ENCODE peak calls at places on chromosomes 12 and 14, in four cellular contexts. R is IMR-90, B is H9, Z is H1. T is an unnamed sample.

GRCh38 chr12:113428482-113428881 is 6.3 kb downstream of the SDSL start:
- DNase-seq in B (no peak), R (no peak), Z (no peak), T (no peak)

GRCh38 chr12:52445876-52446275 is 6.1 kb downstream of the KRT6B start:
- DNase-seq in B (no peak), R (no peak), Z (no peak), T (no peak)

GRCh38 chr12:63882844-63883243 is 38.3 kb downstream of the SRGAP1 start:
- DNase-seq in B (peak), Z (no peak), R (peak), T (peak)

GRCh38 chr14:99497341-99497740 is 16.1 kb downstream of the CCNK start:
- DNase-seq in B (no peak), Z (no peak), R (no peak), T (no peak)

GRCh38 chr12:28172434-28173030 is 17.7 kb upstream of the CCDC91 start:
- DNase-seq in B (peak), Z (no peak), R (peak), T (peak)

GRCh38 chr12:14514946-14515345 is 52.7 kb downstream of the PLBD1 start:
- DNase-seq in Z (no peak), R (no peak), B (no peak), T (no peak)

GRCh38 chr14:39875028-39875427 is 442.8 kb upstream of the FBXO33 start:
- DNase-seq in B (no peak), Z (no peak), R (no peak), T (no peak)

GRCh38 chr12:53939141-53940108 is 794 bp downstream of the HOXC13 start:
- DNase-seq in B (peak), Z (no peak), R (no peak), T (peak)

GRCh38 chr12:2737656-2738241 is 57.0 kb upstream of the FKBP4 start:
- DNase-seq in R (no peak), B (no peak), Z (no peak), T (no peak)

GRCh38 chr12:65911321-65911720 is 87.0 kb downstream of the HMGA2 start:
- DNase-seq in R (peak), Z (no peak), B (no peak), T (no peak)

GRCh38 chr12:124294686-124295315 is at the start of gene RFLNA:
- DNase-seq in B (peak), Z (no peak), R (no peak), T (peak)

GRCh38 chr14:55121146-55121545 is 7.9 kb upstream of the LGALS3 start:
- DNase-seq in R (no peak), Z (no peak), B (no peak), T (no peak)

GRCh38 chr12:130253866-130254265 is 83.8 kb upstream of the PIWIL1 start:
- DNase-seq in Z (no peak), B (no peak), R (no peak), T (no peak)

GRCh38 chr14:104604461-104605449 is at the start of gene TMEM179:
- DNase-seq in Z (peak), B (peak), R (peak), T (peak)

GRCh38 chr12:1527789-1528188 is 66.6 kb downstream of the FBXL14 start:
- DNase-seq in B (no peak), R (peak), Z (no peak), T (no peak)

GRCh38 chr14:92789457-92790089 is 4.5 kb upstream of the GOLGA5 start:
- DNase-seq in R (peak), B (no peak), Z (no peak), T (peak)

GRCh38 chr14:99270491-99271287 is 1.3 kb downstream of the BCL11B start:
- DNase-seq in B (peak), R (no peak), Z (no peak), T (peak)

GRCh38 chr14:68758301-68758700 is 34.6 kb downstream of the ZFP36L1 start:
- DNase-seq in Z (no peak), R (no peak), B (no peak), T (no peak)
- H2BK15ac ChIP-seq in Z (no peak), R (no peak), B (no peak), T (no peak)

GRCh38 chr12:56477521-56478225 is 9.3 kb downstream of the SPRYD4 start:
- DNase-seq in R (no peak), B (no peak), Z (no peak), T (no peak)
- H3K27ac ChIP-seq in R (no peak), B (no peak), Z (no peak), T (no peak)

GRCh38 chr12:49956663-49957569 is 4.8 kb upstream of the AQP5 start:
- DNase-seq in B (no peak), Z (no peak), R (no peak), T (no peak)

GRCh38 chr12:49953961-49954835 is 3.7 kb downstream of the AQP2 start:
- DNase-seq in R (no peak), B (no peak), Z (no peak), T (no peak)

GRCh38 chr12:49957570-49957967 is 4.1 kb upstream of the AQP5 start:
- DNase-seq in Z (no peak), B (no peak), R (no peak), T (no peak)

GRCh38 chr12:49954863-49955830 is 4.6 kb downstream of the AQP2 start:
- DNase-seq in Z (no peak), R (no peak), B (peak), T (peak)

DNA sequence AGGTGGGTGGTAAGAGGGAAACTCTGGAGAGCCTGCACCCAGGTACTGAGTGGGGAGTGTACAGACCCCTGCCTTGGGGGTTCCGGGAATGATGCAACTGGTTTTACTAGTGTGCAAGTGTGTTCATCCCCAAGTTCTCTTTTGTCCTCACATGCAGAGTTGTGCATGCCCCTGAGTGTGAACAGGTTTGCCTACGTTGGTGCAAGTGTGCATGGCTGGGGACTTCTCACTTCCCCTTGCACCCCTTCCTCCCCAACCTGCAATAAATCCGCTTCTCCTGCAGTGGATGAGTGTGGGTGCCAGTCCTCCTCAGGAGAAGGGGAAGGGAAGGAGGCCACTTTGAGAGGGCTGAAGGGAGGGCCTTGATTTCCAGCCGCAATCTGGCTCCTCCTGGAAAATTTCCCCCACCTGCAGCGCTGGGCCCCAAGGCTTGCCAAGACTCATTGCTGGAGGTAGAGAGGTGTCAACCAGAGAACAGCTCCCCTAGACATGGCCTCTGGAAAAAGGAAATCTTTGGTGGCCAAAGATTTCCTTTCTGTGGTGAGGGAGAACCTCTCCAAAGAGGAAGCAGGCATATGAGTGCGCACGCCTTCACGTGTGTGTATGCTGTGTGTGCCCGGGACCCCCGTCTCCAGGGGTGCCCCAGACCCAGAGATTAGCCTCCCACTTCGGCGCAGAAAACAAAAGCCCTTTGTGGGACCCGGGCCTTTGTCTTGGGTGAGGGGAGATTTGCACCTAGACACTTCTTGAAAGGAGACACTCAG is 5.5 kb downstream of the AQP2 start:
- DNase-seq in R (no peak), B (no peak), Z (no peak), T (no peak)
- H4K5ac ChIP-seq in R (no peak), B (no peak), Z (no peak), T (no peak)

DNA sequence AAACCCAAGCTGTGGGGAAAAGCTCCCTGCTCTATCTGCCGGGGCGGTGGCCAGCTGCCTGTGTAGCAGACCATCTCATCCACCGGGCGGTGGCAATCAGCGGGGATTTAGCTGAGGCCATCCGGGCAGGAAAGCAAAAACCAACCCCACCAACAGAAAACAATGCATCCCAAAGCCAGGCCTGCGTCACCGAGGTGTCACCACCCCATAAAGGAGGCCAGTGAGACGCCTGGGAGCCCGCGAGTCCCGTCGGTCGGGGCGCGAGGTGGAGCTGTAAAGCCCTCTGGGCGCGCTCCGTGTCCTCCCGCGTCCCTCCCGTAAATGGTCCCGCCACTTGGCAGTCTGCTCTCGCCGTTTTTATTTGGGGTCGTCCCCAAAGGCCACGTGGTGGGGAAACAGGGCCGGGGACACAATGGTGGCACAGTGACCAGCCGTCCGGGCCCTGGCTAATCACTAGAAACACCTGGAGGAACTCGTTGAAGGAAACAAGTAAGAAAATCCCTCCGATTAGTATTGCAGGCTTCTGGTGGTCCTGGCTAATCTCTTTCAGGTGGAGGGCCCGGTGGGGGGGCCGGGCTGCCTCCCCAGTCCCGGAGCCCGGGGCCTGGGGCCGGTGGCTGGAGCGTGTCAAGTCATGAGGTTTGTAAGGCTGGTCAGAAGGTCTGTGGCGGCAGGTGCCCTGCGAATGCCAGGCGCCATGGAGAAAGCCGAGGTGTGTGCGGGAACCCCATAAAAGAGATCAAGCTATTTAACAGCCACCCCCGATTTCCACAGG is 94.7 kb upstream of the GSC start:
- DNase-seq in Z (no peak), B (peak), R (no peak), T (peak)
- H2BK15ac ChIP-seq in Z (no peak), B (no peak), R (no peak), T (no peak)

GRCh38 chr12:104372048-104372720 is 68.6 kb downstream of the EID3 start:
- DNase-seq in R (no peak), Z (no peak), B (no peak), T (no peak)
- H3K27ac ChIP-seq in R (no peak), Z (no peak), B (peak), T (no peak)

GRCh38 chr14:89243286-89243685 is 173.7 kb downstream of the FOXN3 start:
- DNase-seq in B (no peak), R (no peak), Z (no peak), T (no peak)

GRCh38 chr14:89241934-89242670 is 174.9 kb downstream of the FOXN3 start:
- DNase-seq in B (no peak), Z (no peak), R (no peak), T (no peak)

GRCh38 chr14:89241265-89241664 is 175.8 kb downstream of the FOXN3 start:
- DNase-seq in R (no peak), B (no peak), Z (no peak), T (no peak)

GRCh38 chr14:89243765-89244164 is 173.3 kb downstream of the FOXN3 start:
- DNase-seq in B (no peak), Z (no peak), R (no peak), T (no peak)

GRCh38 chr14:89242871-89243270 is 174.2 kb downstream of the FOXN3 start:
- DNase-seq in Z (no peak), B (no peak), R (no peak), T (peak)
- H4K5ac ChIP-seq in Z (no peak), B (no peak), R (no peak), T (no peak)

GRCh38 chr12:68614772-68615171 is 4.1 kb downstream of the RAP1B start:
- DNase-seq in B (no peak), R (no peak), Z (no peak), T (no peak)

GRCh38 chr12:68612675-68613074 is 2.0 kb downstream of the RAP1B start:
- DNase-seq in B (no peak), R (no peak), Z (no peak), T (no peak)

GRCh38 chr12:68614105-68614679 is 3.5 kb downstream of the RAP1B start:
- DNase-seq in B (no peak), Z (no peak), R (no peak), T (no peak)

GRCh38 chr12:68612245-68612644 is 1.5 kb downstream of the RAP1B start:
- DNase-seq in Z (no peak), R (peak), B (no peak), T (no peak)

DNA sequence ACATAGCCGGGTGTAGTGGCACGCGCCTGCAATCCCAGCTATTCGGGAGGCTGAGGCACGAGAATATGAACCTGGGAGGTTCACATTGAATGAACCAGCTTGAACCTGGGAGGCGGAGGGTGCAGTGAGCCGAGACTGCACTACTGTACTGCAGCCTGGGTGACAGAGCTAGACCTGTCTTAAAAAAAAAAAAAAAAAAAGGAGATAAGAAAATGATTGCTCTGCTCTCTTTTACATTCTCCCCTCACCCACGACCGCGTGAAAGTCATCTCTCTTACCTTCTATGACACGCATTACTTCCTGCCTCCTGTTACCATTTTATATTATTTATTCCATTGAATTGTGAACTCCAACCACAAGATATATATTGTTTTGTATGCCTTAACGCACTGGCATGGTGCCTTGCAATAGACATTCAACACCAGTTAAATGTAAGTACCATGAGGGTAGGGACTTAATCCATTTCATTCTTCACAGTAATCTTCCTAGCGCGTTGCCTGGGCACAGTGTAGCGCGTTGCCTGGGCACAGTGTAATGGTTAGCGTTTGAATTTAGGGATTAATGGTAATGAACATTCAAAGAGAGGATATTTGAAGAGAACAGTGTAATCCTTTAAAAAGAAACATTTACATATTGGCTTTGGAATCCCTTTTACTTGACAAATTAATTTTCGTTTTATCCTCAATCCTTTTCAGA is 2.7 kb downstream of the RAP1B start:
- DNase-seq in R (no peak), Z (no peak), B (no peak), T (no peak)
- H2BK15ac ChIP-seq in R (no peak), Z (no peak), B (no peak), T (no peak)

DNA sequence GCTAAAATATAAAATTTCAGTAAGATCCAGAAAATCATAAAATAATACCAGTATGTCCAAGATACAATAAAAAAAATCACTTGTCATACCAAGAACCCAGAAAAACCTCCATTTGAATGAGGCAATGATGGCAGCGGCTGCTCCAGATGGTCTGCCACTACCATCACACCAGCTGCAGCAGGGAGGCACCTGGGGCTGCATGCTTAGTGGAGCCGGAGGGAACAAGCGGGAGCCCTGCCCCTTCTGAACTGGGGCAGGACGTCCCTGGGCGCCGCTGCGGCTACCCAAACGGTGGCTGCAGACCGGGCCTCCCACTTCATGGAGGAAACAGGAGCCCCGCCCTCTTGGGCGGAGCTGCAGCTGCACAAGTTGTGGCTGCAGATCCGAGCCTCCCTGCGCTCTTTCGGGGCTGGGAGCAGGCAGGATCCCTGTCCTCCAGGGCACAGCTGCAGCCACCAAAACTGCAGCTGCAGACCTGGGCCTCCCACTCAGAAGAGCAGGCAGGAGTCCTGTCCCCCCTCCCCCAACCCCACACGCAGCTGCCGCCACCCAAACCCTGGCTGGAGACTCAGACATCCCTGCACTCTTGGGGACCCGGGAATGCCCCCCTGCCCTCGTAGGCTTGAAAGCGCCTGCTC is 36.1 kb upstream of the OR5AU1 start:
- DNase-seq in Z (peak), R (no peak), B (peak), T (peak)
- H3K27ac ChIP-seq in Z (no peak), R (no peak), B (no peak), T (no peak)